ENCODE peak calls at places on chromosomes 3 and 15, in ten cellular contexts. E is A673, G is transverse colon, D is aorta, K is neural progenitor cell, L is H7, S is GM06990, I is iPS DF 6.9, H is heart right ventricle, C is lower leg skin. Y is an unnamed sample.
A peak's percentile ranks its signal among the peaks of the same experiment; 100 is the strongest.

GRCh38 chr3:36482259-36482658 is 102.0 kb downstream of the STAC start:
- DNase-seq in I (no peak), L (no peak), H (no peak), C (no peak), D (no peak), E (no peak), K (no peak), S (no peak), G (no peak), Y (no peak)

GRCh38 chr3:159762238-159762637 is 226.4 kb upstream of the IL12A start:
- DNase-seq in I (no peak), D (no peak), G (no peak), H (no peak), S (no peak), L (no peak), E (no peak), K (peak; percentile 29), C (no peak), Y (no peak)

GRCh38 chr15:23686466-23687142 is 501 bp downstream of the NDN start:
- DNase-seq in L (peak; percentile 54), H (peak; percentile 10), G (no peak), S (no peak), D (no peak), C (no peak), K (peak; percentile 51), I (no peak), E (no peak), Y (no peak)

GRCh38 chr3:28376424-28376823 is 27.8 kb upstream of the AZI2 start:
- DNase-seq in D (no peak), L (no peak), C (no peak), H (no peak), G (no peak), E (no peak), K (no peak), I (no peak), S (no peak), Y (no peak)

GRCh38 chr3:149199474-149199873 is 22.2 kb downstream of the CP start:
- DNase-seq in E (peak; percentile 58), S (no peak), H (no peak), I (no peak), D (no peak), C (no peak), K (no peak), L (no peak), G (no peak), Y (no peak)

GRCh38 chr3:50521572-50521971 is 18.1 kb upstream of the CACNA2D2 start:
- DNase-seq in D (no peak), G (no peak), E (no peak), C (no peak), L (no peak), K (no peak), H (no peak), S (no peak), I (no peak), Y (no peak)

GRCh38 chr3:100650651-100651611 is 41.5 kb downstream of the ADGRG7 start:
- DNase-seq in K (no peak), H (no peak), G (no peak), L (peak; percentile 12), C (no peak), S (peak; percentile 60), E (peak; percentile 59), D (no peak), I (no peak), Y (no peak)

GRCh38 chr3:58824285-58824684 is 157.7 kb upstream of the FAM3D start:
- DNase-seq in K (peak; percentile 83), H (peak; percentile 28), G (peak; percentile 79), D (no peak), I (peak; percentile 54), S (no peak), L (peak; percentile 46), E (peak; percentile 47), C (no peak), Y (peak; percentile 72)

GRCh38 chr3:155727836-155728235 is 17.0 kb downstream of the PLCH1 start:
- DNase-seq in L (no peak), K (no peak), H (no peak), I (no peak), S (no peak), D (no peak), G (no peak), E (no peak), C (no peak), Y (no peak)

GRCh38 chr3:69948246-69948862 is 51.2 kb upstream of the SAMMSON start:
- DNase-seq in K (peak; percentile 40), H (no peak), G (no peak), E (peak; percentile 36), L (no peak), S (no peak), C (no peak), I (peak; percentile 9), D (no peak), Y (no peak)

GRCh38 chr3:8266679-8267267 is 234.8 kb upstream of the LMCD1 start:
- DNase-seq in L (no peak), D (no peak), S (no peak), C (no peak), G (no peak), I (no peak), H (no peak), E (peak; percentile 85), K (no peak), Y (no peak)

GRCh38 chr3:124878561-124879394 is 8.4 kb downstream of the ITGB5 start:
- DNase-seq in G (peak; percentile 16), C (peak; percentile 84), S (no peak), E (peak; percentile 69), H (no peak), D (peak; percentile 75), K (no peak), L (no peak), I (no peak), Y (peak; percentile 53)

GRCh38 chr15:74696808-74697207 is 984 bp upstream of the EDC3 start:
- DNase-seq in E (no peak), G (no peak), I (no peak), H (no peak), K (no peak), D (no peak), S (no peak), C (no peak), L (no peak), Y (no peak)
- H3K4me3 ChIP-seq in E (peak overlapping the region; percentile 87), G (peak overlapping the region; percentile 68), I (no peak overlapping the region), H (peak overlapping the region; percentile 69), K (peak overlapping the region; percentile 88), D (peak overlapping the region; percentile 56), S (peak overlapping the region; percentile 93), C (no peak overlapping the region), L (no peak overlapping the region), Y (no peak overlapping the region)

DNA sequence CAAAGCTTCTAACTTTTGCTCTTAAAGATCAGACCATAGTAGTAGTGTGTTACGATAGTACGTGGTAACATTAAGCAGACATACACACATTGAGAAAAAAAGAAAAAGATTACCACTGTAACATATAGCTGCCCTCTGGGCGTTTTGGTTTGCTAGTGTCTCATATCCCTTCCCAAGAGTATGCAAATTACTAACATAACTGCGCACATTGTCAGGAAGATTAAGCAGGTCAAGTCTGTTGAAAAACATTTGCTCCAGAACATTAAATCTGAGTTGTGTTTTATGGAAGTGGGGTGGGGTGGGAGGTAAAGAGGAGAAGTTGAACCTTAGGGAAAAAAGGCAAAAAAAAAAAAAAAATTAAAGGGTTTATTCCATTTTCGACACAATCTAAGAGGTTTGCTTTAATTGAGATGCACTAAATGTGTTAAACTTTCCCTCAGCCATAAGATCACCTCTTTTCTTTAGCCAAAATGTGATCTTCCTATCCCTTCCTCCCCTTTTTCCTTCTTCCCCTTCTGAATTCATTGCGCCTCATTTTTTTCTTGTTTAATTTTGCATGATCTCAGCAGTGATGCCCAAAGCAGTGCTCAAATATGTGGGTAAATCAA is 1.5 kb upstream of the LRIG1 start:
- DNase-seq in I (no peak), G (no peak), L (no peak), K (no peak), S (no peak), C (no peak), E (no peak), H (no peak), D (no peak), Y (no peak)
- H3K4me3 ChIP-seq in I (no peak overlapping the region), G (no peak overlapping the region), L (no peak overlapping the region), K (no peak overlapping the region), S (no peak overlapping the region), C (no peak overlapping the region), E (no peak overlapping the region), H (no peak overlapping the region), D (no peak overlapping the region), Y (no peak overlapping the region)

GRCh38 chr3:44903314-44903713 is 28.9 kb downstream of the TGM4 start:
- DNase-seq in G (no peak), E (no peak), K (no peak), S (no peak), C (no peak), L (no peak), H (no peak), I (no peak), D (no peak), Y (no peak)
- H3K4me3 ChIP-seq in G (no peak overlapping the region), E (no peak overlapping the region), K (no peak overlapping the region), S (no peak overlapping the region), C (no peak overlapping the region), L (no peak overlapping the region), H (no peak overlapping the region), I (no peak overlapping the region), D (no peak overlapping the region), Y (no peak overlapping the region)

GRCh38 chr15:40793216-40793989 is 13.5 kb upstream of the ZFYVE19 start:
- DNase-seq in C (no peak), S (no peak), D (peak; percentile 38), L (no peak), E (peak; percentile 70), K (no peak), G (peak; percentile 87), I (no peak), H (no peak), Y (peak; percentile 86)
- H3K4me3 ChIP-seq in C (no peak overlapping the region), S (no peak overlapping the region), D (no peak overlapping the region), L (no peak overlapping the region), E (no peak overlapping the region), K (no peak overlapping the region), G (no peak overlapping the region), I (no peak overlapping the region), H (no peak overlapping the region), Y (no peak overlapping the region)

Y was measured in Peyer's patch.